ENCODE peak calls at places on chromosomes 13 and 19, in six cellular contexts. One of them, this sample, is unnamed.

GRCh38 chr13:50366488-50367174 is 351.4 kb downstream of the KCNRG start:
- ATAC-seq in upper lobe of left lung: no peak
- ATAC-seq in HepG2: no peak
- ATAC-seq in K562: no peak
- ATAC-seq in GM12878: peak
- ATAC-seq in A549: peak
- ATAC-seq in this sample: no peak

GRCh38 chr19:4575978-4576933 is 16.8 kb upstream of the SEMA6B start:
- ATAC-seq in upper lobe of left lung: peak
- ATAC-seq in HepG2: peak
- ATAC-seq in K562: peak
- ATAC-seq in GM12878: peak
- ATAC-seq in A549: peak
- ATAC-seq in this sample: peak

GRCh38 chr19:29953352-29954247 is 11.6 kb downstream of the URI1 start:
- ATAC-seq in upper lobe of left lung: no peak
- ATAC-seq in HepG2: no peak
- ATAC-seq in K562: peak
- ATAC-seq in GM12878: peak
- ATAC-seq in A549: no peak
- ATAC-seq in this sample: no peak

GRCh38 chr13:75175575-75175974 is 306.4 kb downstream of the TBC1D4 start:
- ATAC-seq in upper lobe of left lung: no peak
- ATAC-seq in HepG2: no peak
- ATAC-seq in K562: no peak
- ATAC-seq in GM12878: no peak
- ATAC-seq in A549: no peak
- ATAC-seq in this sample: no peak

GRCh38 chr19:3364501-3364858 is 1.9 kb upstream of the NFIC start:
- ATAC-seq in upper lobe of left lung: no peak
- ATAC-seq in HepG2: no peak
- ATAC-seq in K562: no peak
- ATAC-seq in GM12878: no peak
- ATAC-seq in A549: no peak
- ATAC-seq in this sample: no peak

GRCh38 chr13:68944272-68944671 is 1163.4 kb upstream of the ATXN8OS start:
- ATAC-seq in upper lobe of left lung: no peak
- ATAC-seq in HepG2: no peak
- ATAC-seq in K562: no peak
- ATAC-seq in GM12878: no peak
- ATAC-seq in A549: no peak
- ATAC-seq in this sample: no peak

GRCh38 chr19:7887408-7888144 is 734 bp upstream of the LRRC8E start:
- ATAC-seq in upper lobe of left lung: no peak
- ATAC-seq in HepG2: peak
- ATAC-seq in K562: peak
- ATAC-seq in GM12878: no peak
- ATAC-seq in A549: no peak
- ATAC-seq in this sample: no peak

GRCh38 chr19:55210120-55210493 is 806 bp upstream of the PTPRH start:
- ATAC-seq in upper lobe of left lung: no peak
- ATAC-seq in HepG2: no peak
- ATAC-seq in K562: no peak
- ATAC-seq in GM12878: no peak
- ATAC-seq in A549: peak
- ATAC-seq in this sample: no peak

GRCh38 chr19:2636142-2636896 is 66.2 kb downstream of the GNG7 start:
- ATAC-seq in upper lobe of left lung: no peak
- ATAC-seq in HepG2: peak
- ATAC-seq in K562: peak
- ATAC-seq in GM12878: peak
- ATAC-seq in A549: peak
- ATAC-seq in this sample: peak

GRCh38 chr13:32205426-32206096 is 109.6 kb downstream of the ZAR1L start:
- ATAC-seq in upper lobe of left lung: no peak
- ATAC-seq in HepG2: no peak
- ATAC-seq in K562: no peak
- ATAC-seq in GM12878: no peak
- ATAC-seq in A549: no peak
- ATAC-seq in this sample: no peak

DNA sequence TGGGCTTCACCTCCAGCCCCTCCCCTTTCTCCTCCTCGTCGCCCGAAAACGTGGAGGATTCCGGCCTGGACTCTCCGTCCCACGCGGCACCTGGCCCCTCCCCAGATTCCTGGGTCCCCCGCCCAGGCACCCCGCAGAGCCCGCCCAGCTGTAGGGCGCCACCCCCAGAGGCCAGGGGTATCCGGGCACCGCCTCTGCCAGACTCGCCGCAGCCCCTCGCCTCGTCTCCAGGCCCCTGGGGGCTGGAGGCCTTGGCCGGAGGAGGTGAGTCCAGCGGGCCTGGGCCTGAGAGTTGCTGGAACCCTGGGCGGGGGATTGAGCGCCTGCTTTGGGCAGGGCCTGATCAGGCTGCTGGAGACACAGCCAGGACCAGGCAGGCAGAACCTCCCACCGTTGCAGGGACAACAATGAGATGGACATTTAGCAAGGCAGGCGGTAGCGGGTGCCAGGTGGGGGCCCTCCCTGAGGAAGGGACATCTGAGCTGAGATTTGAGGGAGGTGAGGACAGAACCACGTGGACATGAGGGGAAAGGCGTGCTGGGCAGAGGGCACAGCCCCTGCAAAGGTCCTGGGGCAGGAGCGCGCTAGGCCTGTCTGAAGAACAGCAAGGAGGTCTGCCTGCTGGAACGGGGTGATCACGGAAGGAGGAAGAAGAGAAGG is 16.2 kb upstream of the B3GNT3 start:
- ATAC-seq in upper lobe of left lung: peak
- ATAC-seq in HepG2: peak
- ATAC-seq in K562: peak
- ATAC-seq in GM12878: no peak
- ATAC-seq in A549: peak
- ATAC-seq in this sample: peak
- TF ChIP-seq EP300 in upper lobe of left lung: no peak
- TF ChIP-seq EP300 in HepG2: no peak
- TF ChIP-seq EP300 in K562: no peak
- TF ChIP-seq EP300 in GM12878: no peak
- TF ChIP-seq EP300 in A549: no peak
- TF ChIP-seq EP300 in this sample: no peak

GRCh38 chr13:42906257-42906656 is 85.8 kb downstream of the EPSTI1 start:
- ATAC-seq in upper lobe of left lung: no peak
- ATAC-seq in HepG2: no peak
- ATAC-seq in K562: no peak
- ATAC-seq in GM12878: no peak
- ATAC-seq in A549: no peak
- ATAC-seq in this sample: no peak

GRCh38 chr13:42905542-42905941 is 86.5 kb downstream of the EPSTI1 start:
- ATAC-seq in upper lobe of left lung: no peak
- ATAC-seq in HepG2: no peak
- ATAC-seq in K562: no peak
- ATAC-seq in GM12878: no peak
- ATAC-seq in A549: no peak
- ATAC-seq in this sample: no peak

DNA sequence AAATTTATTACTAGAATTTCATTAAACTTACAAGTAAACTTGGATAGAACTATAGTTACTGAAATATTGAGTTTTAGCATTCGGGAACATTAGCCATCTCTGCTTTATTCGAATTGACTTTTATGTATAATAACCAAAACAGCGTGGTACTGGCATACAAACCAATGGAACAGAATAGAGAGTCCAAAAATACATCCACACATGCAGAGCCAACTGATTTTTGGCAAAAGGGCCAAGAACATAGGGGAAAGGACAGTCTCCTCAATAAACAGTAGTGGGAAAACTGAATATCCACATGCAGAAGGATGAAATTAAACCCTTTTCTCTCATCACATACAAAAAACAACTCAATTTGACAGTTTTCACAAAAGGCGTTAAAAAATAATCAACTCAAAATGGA is 84.3 kb downstream of the EPSTI1 start:
- ATAC-seq in upper lobe of left lung: no peak
- ATAC-seq in HepG2: no peak
- ATAC-seq in K562: no peak
- ATAC-seq in GM12878: no peak
- ATAC-seq in A549: no peak
- ATAC-seq in this sample: no peak
- H3K4me3 ChIP-seq in upper lobe of left lung: no peak
- H3K4me3 ChIP-seq in HepG2: no peak
- H3K4me3 ChIP-seq in K562: no peak
- H3K4me3 ChIP-seq in GM12878: no peak
- H3K4me3 ChIP-seq in A549: no peak
- H3K4me3 ChIP-seq in this sample: no peak

DNA sequence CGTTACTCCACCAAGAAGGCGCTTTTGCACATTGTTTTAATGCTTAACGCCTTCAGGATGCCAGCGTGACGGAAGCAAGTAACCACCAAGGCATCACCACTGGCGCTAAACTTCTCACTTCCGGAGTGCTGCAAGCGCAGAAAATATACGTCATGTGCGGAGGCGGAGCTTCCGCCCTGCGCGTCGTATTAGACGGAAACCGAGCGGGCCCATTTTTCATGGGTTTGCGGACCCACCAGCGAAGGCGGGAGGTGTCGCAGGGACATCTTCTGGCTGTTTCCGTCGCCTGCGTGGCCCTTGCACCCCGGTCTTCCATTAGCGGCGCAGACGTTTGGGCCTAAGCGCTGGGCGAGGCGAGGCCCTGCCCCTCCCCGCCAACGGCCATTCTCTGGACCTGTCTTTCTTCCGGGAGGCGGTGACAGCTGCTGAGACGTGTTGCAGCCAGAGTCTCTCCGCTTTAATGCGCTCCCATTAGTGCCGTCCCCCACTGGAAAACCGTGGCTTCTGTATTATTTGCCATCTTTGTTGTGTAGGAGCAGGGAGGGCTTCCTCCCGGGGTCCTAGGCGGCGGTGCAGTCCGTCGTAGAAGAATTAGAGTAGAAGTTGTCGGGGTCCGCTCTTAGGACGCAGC is at the start of gene ERCC5:
- ATAC-seq in upper lobe of left lung: peak
- ATAC-seq in HepG2: peak
- ATAC-seq in K562: peak
- ATAC-seq in GM12878: peak
- ATAC-seq in A549: peak
- ATAC-seq in this sample: peak
- TF ChIP-seq EP300 in upper lobe of left lung: peak
- TF ChIP-seq EP300 in HepG2: no peak
- TF ChIP-seq EP300 in K562: peak
- TF ChIP-seq EP300 in GM12878: no peak
- TF ChIP-seq EP300 in A549: no peak
- TF ChIP-seq EP300 in this sample: no peak

GRCh38 chr13:51666316-51666715 is 82.1 kb downstream of the WDFY2 start:
- ATAC-seq in upper lobe of left lung: no peak
- ATAC-seq in HepG2: peak
- ATAC-seq in K562: peak
- ATAC-seq in GM12878: no peak
- ATAC-seq in A549: peak
- ATAC-seq in this sample: no peak
- H3K4me3 ChIP-seq in upper lobe of left lung: no peak
- H3K4me3 ChIP-seq in HepG2: no peak
- H3K4me3 ChIP-seq in K562: no peak
- H3K4me3 ChIP-seq in GM12878: no peak
- H3K4me3 ChIP-seq in A549: no peak
- H3K4me3 ChIP-seq in this sample: no peak